ENCODE peak calls at places on chromosomes 7 and 10, in nine cellular contexts. F is psoas muscle, A is HL-60, S is right atrium auricular region, L is esophagus squamous epithelium, V is fibroblast of lung, P is HCT116, T is GM23338, W is lower lobe of right lung. O is an unnamed sample.
A peak's percentile ranks its signal among the peaks of the same experiment; 100 is the strongest.

GRCh38 chr10:61313460-61313859 is 139.7 kb downstream of the TMEM26 start:
- DNase-seq in V (peak; percentile 89), T (no peak), P (no peak), W (no peak), L (no peak), A (no peak), F (no peak), S (no peak), O (peak; percentile 88)

GRCh38 chr7:151876899-151877777 is at the start of gene PRKAG2:
- DNase-seq in T (peak; percentile 66), A (peak; percentile 82), L (peak; percentile 54), P (no peak), V (peak; percentile 15), W (peak; percentile 84), F (peak; percentile 87), S (peak; percentile 73), O (peak; percentile 83)

GRCh38 chr7:150877545-150877944 is 25.2 kb downstream of the AOC1 start:
- DNase-seq in V (no peak), P (no peak), T (no peak), F (no peak), A (no peak), S (no peak), W (no peak), L (no peak), O (no peak)

GRCh38 chr7:92025260-92025659 is 84.6 kb downstream of the AKAP9 start:
- DNase-seq in A (no peak), T (no peak), L (no peak), W (no peak), F (no peak), S (no peak), V (peak; percentile 90), P (no peak), O (no peak)

GRCh38 chr10:11563936-11564335 is 47.5 kb downstream of the USP6NL start:
- DNase-seq in L (no peak), W (no peak), F (no peak), P (no peak), S (no peak), A (no peak), V (peak; percentile 25), T (no peak), O (no peak)

GRCh38 chr7:20514364-20514763 is 101.1 kb upstream of the ABCB5 start:
- DNase-seq in F (no peak), W (no peak), P (no peak), L (no peak), A (no peak), S (no peak), T (no peak), V (peak; percentile 96), O (peak; percentile 92)

GRCh38 chr7:10662491-10662890 is 311.2 kb upstream of the PHF14 start:
- DNase-seq in F (no peak), S (no peak), P (no peak), V (no peak), W (no peak), L (no peak), T (no peak), A (no peak), O (no peak)

GRCh38 chr10:101897633-101898032 is 54.0 kb upstream of the KCNIP2 start:
- DNase-seq in L (no peak), F (no peak), A (peak; percentile 29), S (no peak), P (no peak), V (peak; percentile 70), T (no peak), W (no peak), O (no peak)

GRCh38 chr10:133276435-133277201 is at the start of gene ADAM8:
- DNase-seq in W (peak; percentile 77), A (peak; percentile 6), S (no peak), F (peak; percentile 62), V (no peak), T (peak; percentile 88), L (no peak), P (no peak), O (no peak)

GRCh38 chr10:113214331-113214730 is 264.3 kb downstream of the TCF7L2 start:
- DNase-seq in S (no peak), W (no peak), T (peak; percentile 44), F (no peak), A (no peak), V (no peak), L (no peak), P (no peak), O (no peak)

GRCh38 chr7:73427902-73428696 is 5.5 kb upstream of the FZD9 start:
- DNase-seq in L (no peak), W (no peak), T (peak; percentile 73), P (no peak), V (no peak), A (no peak), F (no peak), S (no peak), O (no peak)

GRCh38 chr7:157718303-157719007 is 381.7 kb downstream of the DNAJB6 start:
- DNase-seq in T (no peak), S (no peak), L (no peak), A (no peak), W (peak; percentile 26), F (no peak), V (no peak), P (no peak), O (no peak)

GRCh38 chr7:50369408-50370026 is 65.0 kb downstream of the IKZF1 start:
- DNase-seq in P (peak; percentile 50), L (no peak), F (no peak), T (peak; percentile 85), S (no peak), V (no peak), A (peak; percentile 70), W (no peak), O (peak; percentile 79)

GRCh38 chr10:132276179-132276675 is 31.5 kb downstream of the STK32C start:
- DNase-seq in W (peak; percentile 24), A (no peak), T (no peak), L (no peak), S (no peak), P (no peak), V (no peak), F (no peak), O (no peak)

DNA sequence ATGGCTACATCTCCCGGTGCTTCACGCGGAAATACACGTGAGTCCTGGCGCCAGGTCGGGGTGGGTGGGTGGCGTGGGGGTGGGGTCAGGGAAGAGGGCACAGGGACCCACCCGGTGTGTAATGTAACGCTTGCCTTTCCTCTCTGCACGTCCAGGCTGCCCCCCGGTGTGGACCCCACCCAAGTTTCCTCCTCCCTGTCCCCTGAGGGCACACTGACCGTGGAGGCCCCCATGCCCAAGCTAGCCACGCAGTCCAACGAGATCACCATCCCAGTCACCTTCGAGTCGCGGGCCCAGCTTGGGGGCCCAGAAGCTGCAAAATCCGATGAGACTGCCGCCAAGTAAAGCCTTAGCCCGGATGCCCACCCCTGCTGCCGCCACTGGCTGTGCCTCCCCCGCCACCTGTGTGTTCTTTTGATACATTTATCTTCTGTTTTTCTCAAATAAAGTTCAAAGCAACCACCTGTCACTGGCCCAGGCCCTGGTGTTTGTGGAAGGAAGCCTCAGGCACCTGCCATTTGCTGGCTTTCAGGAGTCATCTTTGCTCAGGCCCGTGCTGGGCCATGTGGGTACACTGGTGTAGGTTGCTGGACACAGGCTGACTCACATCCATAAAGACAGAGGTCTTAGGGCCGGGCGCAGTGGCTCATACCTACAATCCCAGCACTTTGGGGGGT is 1.5 kb downstream of the HSPB1 start:
- DNase-seq in V (peak; percentile 50), T (no peak), F (peak; percentile 80), L (no peak), S (no peak), P (no peak), W (no peak), A (no peak), O (no peak)
- H3K4me3 ChIP-seq in V (peak overlapping the region; percentile 77), T (peak overlapping the region; percentile 81), F (peak overlapping the region; percentile 96), L (peak overlapping the region; percentile 79), S (peak overlapping the region; percentile 98), P (peak overlapping the region; percentile 86), W (peak overlapping the region; percentile 97), A (peak overlapping the region; percentile 62), O (peak overlapping the region; percentile 83)

GRCh38 chr10:109987828-109988227 is 20.0 kb upstream of the ADD3 start:
- DNase-seq in F (no peak), V (no peak), S (no peak), L (no peak), W (no peak), P (no peak), T (no peak), A (no peak), O (no peak)
- H3K27ac ChIP-seq in F (no peak overlapping the region), V (peak overlapping the region; percentile 1), S (no peak overlapping the region), L (no peak overlapping the region), W (no peak overlapping the region), P (no peak overlapping the region), T (no peak overlapping the region), A (no peak overlapping the region), O (no peak overlapping the region)

GRCh38 chr7:148772297-148773089 is 73.8 kb downstream of the CUL1 start:
- DNase-seq in A (no peak), T (no peak), W (no peak), F (no peak), L (no peak), V (peak; percentile 94), S (no peak), P (peak; percentile 82), O (peak; percentile 92)
- H3K4me3 ChIP-seq in A (no peak overlapping the region), T (no peak overlapping the region), W (no peak overlapping the region), F (no peak overlapping the region), L (no peak overlapping the region), V (no peak overlapping the region), S (no peak overlapping the region), P (no peak overlapping the region), O (peak overlapping the region; percentile 9)

GRCh38 chr10:72019085-72019876 is 55.1 kb downstream of the CHST3 start:
- DNase-seq in L (no peak), V (no peak), T (no peak), S (no peak), P (no peak), F (no peak), A (no peak), W (no peak), O (no peak)

GRCh38 chr10:72014785-72015480 is 50.7 kb downstream of the CHST3 start:
- DNase-seq in W (no peak), A (no peak), V (no peak), S (no peak), T (no peak), L (no peak), P (no peak), F (no peak), O (no peak)

GRCh38 chr10:72014197-72014596 is 50.0 kb downstream of the CHST3 start:
- DNase-seq in P (no peak), A (no peak), L (no peak), W (no peak), F (no peak), V (no peak), T (no peak), S (no peak), O (no peak)

GRCh38 chr10:72015868-72016267 is 51.7 kb downstream of the CHST3 start:
- DNase-seq in W (no peak), P (no peak), S (no peak), L (no peak), T (no peak), F (no peak), V (no peak), A (no peak), O (no peak)

DNA sequence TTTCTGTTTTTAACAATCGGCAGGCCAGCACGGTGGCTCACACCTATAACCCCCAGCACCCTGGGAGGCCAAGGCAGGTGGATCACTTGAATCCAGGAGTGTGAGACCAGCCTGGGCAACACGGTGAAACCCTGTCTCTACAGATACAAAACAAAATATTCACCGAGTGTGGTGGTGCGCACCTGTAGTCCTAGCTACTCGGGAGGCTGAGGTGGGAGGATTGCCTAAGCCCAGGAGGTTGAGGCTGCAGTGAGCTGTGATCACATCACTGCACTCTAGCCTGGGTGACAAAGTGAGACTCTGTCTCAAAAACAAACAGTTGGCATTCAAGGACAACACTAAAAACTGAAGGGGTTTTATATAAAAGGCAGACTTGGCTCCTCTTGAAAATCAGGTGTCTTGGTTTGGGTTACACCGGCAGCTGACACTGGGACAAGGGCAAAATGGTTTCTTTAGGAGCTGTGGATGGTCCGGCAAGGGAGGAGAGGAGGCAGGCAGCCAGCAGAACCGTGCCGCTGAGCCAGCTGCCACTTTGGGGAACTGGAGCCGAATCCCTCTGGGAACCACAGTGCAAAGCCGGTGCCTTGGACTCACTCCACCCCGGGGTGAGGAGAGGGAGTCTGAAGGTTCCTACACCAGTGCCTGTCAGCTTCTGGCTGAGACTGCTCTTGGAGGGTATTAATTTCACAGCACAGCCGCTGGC is 52.6 kb downstream of the CHST3 start:
- DNase-seq in F (peak; percentile 84), S (no peak), A (no peak), V (no peak), L (no peak), T (no peak), P (no peak), W (no peak), O (no peak)
- H3K27ac ChIP-seq in F (peak overlapping the region; percentile 76), S (peak overlapping the region; percentile 78), A (no peak overlapping the region), V (no peak overlapping the region), L (peak overlapping the region; percentile 34), T (no peak overlapping the region), P (no peak overlapping the region), W (no peak overlapping the region), O (no peak overlapping the region)